ENCODE peak calls at places on chromosome 10, in nine cellular contexts. One of them, this sample, is unnamed.

GRCh38 chr10:12566161-12567115 is 217.1 kb downstream of the CAMK1D start:
- DNase-seq in heart right ventricle: peak
- DNase-seq in upper lobe of left lung: no peak
- DNase-seq in activated B cell treated with CpG ODN at 0.5 μM for 24 hours: no peak
- DNase-seq in astrocyte of the spinal cord: peak
- DNase-seq in GM12865: no peak
- DNase-seq in cardiac fibroblast: no peak
- DNase-seq in HCT116: no peak
- DNase-seq in endothelial cell: no peak
- DNase-seq in this sample: no peak

GRCh38 chr10:60441515-60441914 is 51.8 kb upstream of the ANK3 start:
- DNase-seq in heart right ventricle: no peak
- DNase-seq in upper lobe of left lung: no peak
- DNase-seq in activated B cell treated with CpG ODN at 0.5 μM for 24 hours: no peak
- DNase-seq in astrocyte of the spinal cord: no peak
- DNase-seq in GM12865: peak
- DNase-seq in cardiac fibroblast: peak
- DNase-seq in HCT116: peak
- DNase-seq in endothelial cell: no peak
- DNase-seq in this sample: no peak

GRCh38 chr10:81874878-81875679 is at the start of gene NRG3:
- DNase-seq in heart right ventricle: no peak
- DNase-seq in upper lobe of left lung: no peak
- DNase-seq in activated B cell treated with CpG ODN at 0.5 μM for 24 hours: no peak
- DNase-seq in astrocyte of the spinal cord: no peak
- DNase-seq in GM12865: no peak
- DNase-seq in cardiac fibroblast: no peak
- DNase-seq in HCT116: no peak
- DNase-seq in endothelial cell: peak
- DNase-seq in this sample: no peak

GRCh38 chr10:103177123-103177522 is 15.9 kb downstream of the NT5C2 start:
- DNase-seq in heart right ventricle: no peak
- DNase-seq in upper lobe of left lung: no peak
- DNase-seq in activated B cell treated with CpG ODN at 0.5 μM for 24 hours: no peak
- DNase-seq in astrocyte of the spinal cord: no peak
- DNase-seq in GM12865: no peak
- DNase-seq in cardiac fibroblast: no peak
- DNase-seq in HCT116: no peak
- DNase-seq in endothelial cell: no peak
- DNase-seq in this sample: no peak

GRCh38 chr10:116094356-116094755 is 178.7 kb downstream of the GFRA1 start:
- DNase-seq in heart right ventricle: no peak
- DNase-seq in upper lobe of left lung: no peak
- DNase-seq in activated B cell treated with CpG ODN at 0.5 μM for 24 hours: no peak
- DNase-seq in astrocyte of the spinal cord: no peak
- DNase-seq in GM12865: no peak
- DNase-seq in cardiac fibroblast: no peak
- DNase-seq in HCT116: no peak
- DNase-seq in endothelial cell: no peak
- DNase-seq in this sample: no peak

GRCh38 chr10:133278577-133279265 is 2.1 kb upstream of the ADAM8 start:
- DNase-seq in heart right ventricle: peak
- DNase-seq in upper lobe of left lung: peak
- DNase-seq in activated B cell treated with CpG ODN at 0.5 μM for 24 hours: peak
- DNase-seq in astrocyte of the spinal cord: peak
- DNase-seq in GM12865: peak
- DNase-seq in cardiac fibroblast: peak
- DNase-seq in HCT116: no peak
- DNase-seq in endothelial cell: no peak
- DNase-seq in this sample: no peak

GRCh38 chr10:60035984-60036383 is 129.6 kb upstream of the CCDC6 start:
- DNase-seq in heart right ventricle: no peak
- DNase-seq in upper lobe of left lung: no peak
- DNase-seq in activated B cell treated with CpG ODN at 0.5 μM for 24 hours: no peak
- DNase-seq in astrocyte of the spinal cord: no peak
- DNase-seq in GM12865: no peak
- DNase-seq in cardiac fibroblast: no peak
- DNase-seq in HCT116: no peak
- DNase-seq in endothelial cell: no peak
- DNase-seq in this sample: no peak

GRCh38 chr10:119370046-119370770 is 162.8 kb downstream of the GRK5 start:
- DNase-seq in heart right ventricle: peak
- DNase-seq in upper lobe of left lung: no peak
- DNase-seq in activated B cell treated with CpG ODN at 0.5 μM for 24 hours: no peak
- DNase-seq in astrocyte of the spinal cord: peak
- DNase-seq in GM12865: no peak
- DNase-seq in cardiac fibroblast: peak
- DNase-seq in HCT116: no peak
- DNase-seq in endothelial cell: peak
- DNase-seq in this sample: no peak

GRCh38 chr10:47404446-47404845 is 20.4 kb upstream of the ZNF488 start:
- DNase-seq in heart right ventricle: no peak
- DNase-seq in upper lobe of left lung: no peak
- DNase-seq in activated B cell treated with CpG ODN at 0.5 μM for 24 hours: no peak
- DNase-seq in astrocyte of the spinal cord: no peak
- DNase-seq in GM12865: no peak
- DNase-seq in cardiac fibroblast: no peak
- DNase-seq in HCT116: no peak
- DNase-seq in endothelial cell: no peak
- DNase-seq in this sample: no peak

GRCh38 chr10:51001587-51001986 is 72.7 kb upstream of the PRKG1 start:
- DNase-seq in heart right ventricle: no peak
- DNase-seq in upper lobe of left lung: no peak
- DNase-seq in activated B cell treated with CpG ODN at 0.5 μM for 24 hours: no peak
- DNase-seq in astrocyte of the spinal cord: peak
- DNase-seq in GM12865: no peak
- DNase-seq in cardiac fibroblast: peak
- DNase-seq in HCT116: no peak
- DNase-seq in endothelial cell: no peak
- DNase-seq in this sample: no peak

GRCh38 chr10:126977216-126977615 is 72.0 kb downstream of the DOCK1 start:
- DNase-seq in heart right ventricle: no peak
- DNase-seq in upper lobe of left lung: no peak
- DNase-seq in activated B cell treated with CpG ODN at 0.5 μM for 24 hours: no peak
- DNase-seq in astrocyte of the spinal cord: no peak
- DNase-seq in GM12865: no peak
- DNase-seq in cardiac fibroblast: no peak
- DNase-seq in HCT116: no peak
- DNase-seq in endothelial cell: no peak
- DNase-seq in this sample: no peak

DNA sequence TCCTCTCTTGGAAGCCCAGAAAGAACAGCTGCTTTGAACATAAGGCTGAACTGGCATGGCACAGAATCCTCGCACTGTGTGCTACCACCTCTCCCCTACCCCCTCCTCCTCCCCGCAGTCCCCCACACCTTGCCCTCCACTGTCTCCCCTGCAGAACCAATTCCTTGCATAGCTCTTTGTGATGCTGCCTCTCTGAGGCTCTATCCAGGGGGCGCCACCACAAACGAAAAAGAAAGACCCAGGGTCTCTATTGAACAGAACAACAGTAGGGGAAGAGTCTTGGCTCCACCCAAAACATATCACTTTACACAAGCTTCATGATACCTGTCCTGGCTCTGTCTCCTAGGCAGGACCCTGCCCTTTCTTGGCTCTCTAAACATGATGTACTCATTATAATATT is 26.2 kb upstream of the EBLN1 start:
- DNase-seq in heart right ventricle: no peak
- DNase-seq in upper lobe of left lung: no peak
- DNase-seq in activated B cell treated with CpG ODN at 0.5 μM for 24 hours: no peak
- DNase-seq in astrocyte of the spinal cord: no peak
- DNase-seq in GM12865: no peak
- DNase-seq in cardiac fibroblast: no peak
- DNase-seq in HCT116: no peak
- DNase-seq in endothelial cell: no peak
- DNase-seq in this sample: no peak
- TF ChIP-seq CTCF in heart right ventricle: no peak
- TF ChIP-seq CTCF in upper lobe of left lung: no peak
- TF ChIP-seq CTCF in activated B cell treated with CpG ODN at 0.5 μM for 24 hours: no peak
- TF ChIP-seq CTCF in astrocyte of the spinal cord: peak
- TF ChIP-seq CTCF in GM12865: no peak
- TF ChIP-seq CTCF in cardiac fibroblast: no peak
- TF ChIP-seq CTCF in HCT116: peak
- TF ChIP-seq CTCF in endothelial cell: no peak
- TF ChIP-seq CTCF in this sample: no peak

GRCh38 chr10:3222068-3222467 is 49.5 kb upstream of the PITRM1 start:
- DNase-seq in heart right ventricle: no peak
- DNase-seq in upper lobe of left lung: no peak
- DNase-seq in activated B cell treated with CpG ODN at 0.5 μM for 24 hours: no peak
- DNase-seq in astrocyte of the spinal cord: peak
- DNase-seq in GM12865: peak
- DNase-seq in cardiac fibroblast: no peak
- DNase-seq in HCT116: no peak
- DNase-seq in endothelial cell: peak
- DNase-seq in this sample: no peak
- TF ChIP-seq CTCF in heart right ventricle: no peak
- TF ChIP-seq CTCF in upper lobe of left lung: no peak
- TF ChIP-seq CTCF in activated B cell treated with CpG ODN at 0.5 μM for 24 hours: no peak
- TF ChIP-seq CTCF in astrocyte of the spinal cord: peak
- TF ChIP-seq CTCF in GM12865: peak
- TF ChIP-seq CTCF in cardiac fibroblast: peak
- TF ChIP-seq CTCF in HCT116: peak
- TF ChIP-seq CTCF in endothelial cell: no peak
- TF ChIP-seq CTCF in this sample: no peak

GRCh38 chr10:63268139-63268797 is 135.1 kb downstream of the NRBF2 start:
- DNase-seq in heart right ventricle: no peak
- DNase-seq in upper lobe of left lung: no peak
- DNase-seq in activated B cell treated with CpG ODN at 0.5 μM for 24 hours: no peak
- DNase-seq in astrocyte of the spinal cord: peak
- DNase-seq in GM12865: no peak
- DNase-seq in cardiac fibroblast: peak
- DNase-seq in HCT116: no peak
- DNase-seq in endothelial cell: no peak
- DNase-seq in this sample: no peak

GRCh38 chr10:63265646-63266207 is 132.6 kb downstream of the NRBF2 start:
- DNase-seq in heart right ventricle: no peak
- DNase-seq in upper lobe of left lung: no peak
- DNase-seq in activated B cell treated with CpG ODN at 0.5 μM for 24 hours: no peak
- DNase-seq in astrocyte of the spinal cord: peak
- DNase-seq in GM12865: no peak
- DNase-seq in cardiac fibroblast: no peak
- DNase-seq in HCT116: no peak
- DNase-seq in endothelial cell: no peak
- DNase-seq in this sample: no peak

GRCh38 chr10:63266337-63267327 is 133.5 kb downstream of the NRBF2 start:
- DNase-seq in heart right ventricle: no peak
- DNase-seq in upper lobe of left lung: no peak
- DNase-seq in activated B cell treated with CpG ODN at 0.5 μM for 24 hours: no peak
- DNase-seq in astrocyte of the spinal cord: peak
- DNase-seq in GM12865: peak
- DNase-seq in cardiac fibroblast: no peak
- DNase-seq in HCT116: no peak
- DNase-seq in endothelial cell: no peak
- DNase-seq in this sample: no peak

GRCh38 chr10:63267414-63268138 is 134.4 kb downstream of the NRBF2 start:
- DNase-seq in heart right ventricle: peak
- DNase-seq in upper lobe of left lung: no peak
- DNase-seq in activated B cell treated with CpG ODN at 0.5 μM for 24 hours: no peak
- DNase-seq in astrocyte of the spinal cord: peak
- DNase-seq in GM12865: peak
- DNase-seq in cardiac fibroblast: peak
- DNase-seq in HCT116: peak
- DNase-seq in endothelial cell: no peak
- DNase-seq in this sample: no peak

DNA sequence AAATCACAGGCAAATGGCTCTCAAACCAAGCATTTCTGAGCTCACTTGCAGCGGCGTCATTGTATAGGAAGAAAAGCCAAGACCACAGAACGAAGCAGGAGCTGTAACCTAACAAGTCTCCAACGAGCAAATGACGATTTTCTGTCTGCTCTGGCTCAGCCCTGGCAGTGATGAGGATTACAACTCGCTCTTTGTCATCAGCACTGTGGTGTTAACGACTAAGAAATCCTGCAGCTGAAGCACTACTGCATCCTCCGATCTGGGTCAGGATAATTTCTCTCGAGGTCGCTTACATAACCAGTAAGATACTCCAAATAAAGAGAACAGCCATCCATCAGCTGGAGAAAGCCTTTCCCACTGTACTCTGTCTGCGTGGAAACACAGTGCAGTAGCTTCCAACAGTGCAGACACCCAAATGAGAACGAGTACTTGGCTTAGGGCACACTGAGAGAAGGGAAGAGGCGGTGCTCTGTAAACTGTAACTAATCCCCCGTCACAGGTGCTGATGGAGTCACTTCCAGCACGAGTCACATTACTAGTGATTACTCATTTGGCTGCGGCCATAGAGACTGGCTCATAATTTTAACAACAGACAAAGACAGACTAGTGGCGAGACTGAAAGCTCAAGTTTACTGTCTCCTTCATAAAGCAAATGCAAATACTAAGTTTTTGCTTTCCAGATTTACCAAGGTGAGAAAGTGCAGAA is 135.8 kb downstream of the NRBF2 start:
- DNase-seq in heart right ventricle: peak
- DNase-seq in upper lobe of left lung: peak
- DNase-seq in activated B cell treated with CpG ODN at 0.5 μM for 24 hours: peak
- DNase-seq in astrocyte of the spinal cord: peak
- DNase-seq in GM12865: peak
- DNase-seq in cardiac fibroblast: peak
- DNase-seq in HCT116: peak
- DNase-seq in endothelial cell: peak
- DNase-seq in this sample: peak
- TF ChIP-seq CTCF in heart right ventricle: no peak
- TF ChIP-seq CTCF in upper lobe of left lung: peak
- TF ChIP-seq CTCF in activated B cell treated with CpG ODN at 0.5 μM for 24 hours: no peak
- TF ChIP-seq CTCF in astrocyte of the spinal cord: peak
- TF ChIP-seq CTCF in GM12865: no peak
- TF ChIP-seq CTCF in cardiac fibroblast: peak
- TF ChIP-seq CTCF in HCT116: peak
- TF ChIP-seq CTCF in endothelial cell: no peak
- TF ChIP-seq CTCF in this sample: no peak

DNA sequence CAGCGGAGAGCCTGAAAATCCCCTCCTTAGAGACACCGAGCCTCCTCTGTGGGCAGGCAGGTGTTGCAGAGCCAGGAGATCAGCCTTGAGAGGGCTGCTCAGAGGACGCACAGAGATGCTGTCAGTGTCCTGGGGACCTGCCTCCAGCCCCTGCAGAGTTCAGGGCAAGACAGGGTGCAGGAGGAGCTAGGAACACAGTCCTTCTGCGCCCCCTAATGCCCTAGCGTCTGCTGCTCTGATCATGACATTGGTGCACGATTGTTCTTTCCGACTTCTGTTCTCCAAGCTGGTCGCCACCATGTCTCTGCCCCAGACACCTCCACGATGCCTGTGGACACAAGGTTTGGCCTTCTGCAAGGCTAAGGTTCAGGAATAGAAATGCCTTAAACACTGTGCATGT is 613.7 kb upstream of the MKI67 start:
- DNase-seq in heart right ventricle: no peak
- DNase-seq in upper lobe of left lung: no peak
- DNase-seq in activated B cell treated with CpG ODN at 0.5 μM for 24 hours: no peak
- DNase-seq in astrocyte of the spinal cord: no peak
- DNase-seq in GM12865: no peak
- DNase-seq in cardiac fibroblast: no peak
- DNase-seq in HCT116: peak
- DNase-seq in endothelial cell: peak
- DNase-seq in this sample: no peak
- TF ChIP-seq CTCF in heart right ventricle: no peak
- TF ChIP-seq CTCF in upper lobe of left lung: no peak
- TF ChIP-seq CTCF in activated B cell treated with CpG ODN at 0.5 μM for 24 hours: no peak
- TF ChIP-seq CTCF in astrocyte of the spinal cord: no peak
- TF ChIP-seq CTCF in GM12865: no peak
- TF ChIP-seq CTCF in cardiac fibroblast: no peak
- TF ChIP-seq CTCF in HCT116: peak
- TF ChIP-seq CTCF in endothelial cell: no peak
- TF ChIP-seq CTCF in this sample: no peak